ENCODE peak calls at places on chromosome 7, in six cellular contexts. G is chondrocyte, J is HFFc6, H is GM10248, I is B cell, U is upper lobe of left lung. O is an unnamed sample.

GRCh38 chr7:141558544-141559183 is 7.5 kb downstream of the AGK start:
- DNase-seq in G (no peak), J (peak; percentile 4), H (peak; percentile 30), I (no peak), U (no peak), O (no peak)

GRCh38 chr7:102331536-102332275 is 24.5 kb downstream of the SPDYE6 start:
- DNase-seq in G (no peak), J (no peak), H (peak; percentile 3), I (no peak), U (no peak), O (no peak)

GRCh38 chr7:67918158-67918557 is 921.5 kb downstream of the TYW1 start:
- DNase-seq in G (no peak), J (no peak), H (no peak), I (no peak), U (no peak), O (no peak)

GRCh38 chr7:47375121-47375551 is 206.8 kb downstream of the TNS3 start:
- DNase-seq in G (no peak), J (peak; percentile 40), H (no peak), I (no peak), U (no peak), O (no peak)

GRCh38 chr7:104978460-104978859 is 35.5 kb upstream of the KMT2E start:
- DNase-seq in G (no peak), J (no peak), H (no peak), I (no peak), U (peak; percentile 41), O (no peak)

GRCh38 chr7:104106106-104106505 is 101.7 kb downstream of the ORC5 start:
- DNase-seq in G (no peak), J (peak; percentile 64), H (no peak), I (no peak), U (no peak), O (no peak)

GRCh38 chr7:1681581-1681980 is 11.5 kb downstream of the ELFN1 start:
- DNase-seq in G (peak; percentile 47), J (no peak), H (peak; percentile 8), I (no peak), U (peak; percentile 1), O (no peak)

GRCh38 chr7:69749994-69750393 is 151.7 kb downstream of the AUTS2 start:
- DNase-seq in G (no peak), J (no peak), H (no peak), I (no peak), U (no peak), O (no peak)

GRCh38 chr7:135251502-135252327 is 18.1 kb downstream of the STRA8 start:
- DNase-seq in G (no peak), J (no peak), H (no peak), I (no peak), U (no peak), O (no peak)

GRCh38 chr7:126803060-126803665 is 449.6 kb downstream of the GRM8 start:
- DNase-seq in G (no peak), J (peak; percentile 67), H (peak; percentile 59), I (peak; percentile 33), U (peak; percentile 28), O (peak; percentile 50)

GRCh38 chr7:127946081-127946480 is 85.2 kb downstream of the LRRC4 start:
- DNase-seq in G (no peak), J (no peak), H (no peak), I (no peak), U (no peak), O (no peak)

GRCh38 chr7:716212-716611 is 10.3 kb upstream of the DNAAF5 start:
- DNase-seq in G (no peak), J (no peak), H (no peak), I (no peak), U (no peak), O (no peak)

GRCh38 chr7:111274882-111275281 is 184.0 kb downstream of the LRRN3 start:
- DNase-seq in G (no peak), J (no peak), H (no peak), I (no peak), U (no peak), O (no peak)

GRCh38 chr7:44491229-44491628 is 771 bp upstream of the NUDCD3 start:
- DNase-seq in G (no peak), J (no peak), H (no peak), I (no peak), U (no peak), O (no peak)

GRCh38 chr7:101066141-101066857 is 19.0 kb upstream of the TRIM56 start:
- DNase-seq in G (peak; percentile 43), J (no peak), H (no peak), I (no peak), U (no peak), O (no peak)

GRCh38 chr7:149188213-149188612 is 7.1 kb upstream of the ZNF282 start:
- DNase-seq in G (no peak), J (no peak), H (no peak), I (no peak), U (no peak), O (no peak)

GRCh38 chr7:111089822-111090426 is 1.0 kb upstream of the LRRN3 start:
- DNase-seq in G (no peak), J (peak; percentile 40), H (peak; percentile 20), I (no peak), U (no peak), O (no peak)

GRCh38 chr7:25886387-25887240 is 265.4 kb upstream of the NFE2L3 start:
- DNase-seq in G (no peak), J (no peak), H (peak; percentile 19), I (no peak), U (no peak), O (no peak)

GRCh38 chr7:4343272-4344000 is 338.7 kb upstream of the FOXK1 start:
- DNase-seq in G (no peak), J (no peak), H (no peak), I (no peak), U (no peak), O (no peak)

GRCh38 chr7:80372415-80372814 is 139.4 kb downstream of the GNAT3 start:
- DNase-seq in G (no peak), J (peak; percentile 67), H (no peak), I (no peak), U (no peak), O (no peak)

GRCh38 chr7:157568785-157569584 is 232.2 kb downstream of the DNAJB6 start:
- DNase-seq in G (peak; percentile 81), J (peak; percentile 11), H (peak; percentile 39), I (peak; percentile 62), U (peak; percentile 53), O (peak; percentile 62)

GRCh38 chr7:46747869-46748576 is 827.0 kb upstream of the IGFBP3 start:
- DNase-seq in G (no peak), J (no peak), H (no peak), I (no peak), U (no peak), O (no peak)

GRCh38 chr7:102944241-102944640 is 31.4 kb downstream of the LRRC17 start:
- DNase-seq in G (no peak), J (no peak), H (no peak), I (no peak), U (no peak), O (no peak)

GRCh38 chr7:37988721-37989650 is 68.5 kb downstream of the EPDR1 start:
- DNase-seq in G (no peak), J (no peak), H (no peak), I (no peak), U (no peak), O (no peak)

DNA sequence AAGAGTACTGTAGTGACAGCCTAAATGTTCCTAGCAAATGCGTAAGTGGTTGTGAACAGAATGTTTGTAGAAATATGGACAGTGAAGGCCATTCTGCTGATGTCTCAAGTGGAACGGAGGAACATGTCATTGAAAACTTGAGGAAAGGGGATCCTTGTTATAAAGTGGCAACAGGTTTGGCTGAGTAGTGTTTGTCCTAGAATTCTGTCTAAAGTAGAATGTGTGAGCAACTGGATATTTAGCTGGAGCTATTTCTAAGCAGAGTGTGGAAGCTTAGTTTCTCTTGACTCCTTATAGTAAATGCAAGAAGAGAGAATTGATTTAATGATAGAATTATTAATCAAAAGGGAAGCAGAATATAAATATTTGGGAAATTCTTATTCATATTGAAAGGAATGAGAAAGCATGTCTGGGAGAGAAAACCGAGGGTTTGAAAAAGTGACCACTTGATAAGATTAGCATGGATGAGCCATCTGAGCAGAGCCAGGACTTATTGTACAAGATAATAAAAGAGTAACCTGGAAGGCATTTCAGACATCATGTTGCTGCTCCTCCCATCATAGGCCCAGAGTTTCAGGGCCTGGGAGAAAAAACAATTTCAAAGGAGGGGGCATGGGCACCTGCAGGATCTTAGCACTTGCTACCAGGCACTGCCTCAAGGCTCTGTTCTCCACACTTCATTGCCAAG is 276.1 kb downstream of the BMPER start:
- DNase-seq in G (no peak), J (no peak), H (no peak), I (no peak), U (no peak), O (no peak)
- TF ChIP-seq CTCF in G (no peak), J (no peak), H (no peak), I (no peak), U (no peak), O (no peak)

DNA sequence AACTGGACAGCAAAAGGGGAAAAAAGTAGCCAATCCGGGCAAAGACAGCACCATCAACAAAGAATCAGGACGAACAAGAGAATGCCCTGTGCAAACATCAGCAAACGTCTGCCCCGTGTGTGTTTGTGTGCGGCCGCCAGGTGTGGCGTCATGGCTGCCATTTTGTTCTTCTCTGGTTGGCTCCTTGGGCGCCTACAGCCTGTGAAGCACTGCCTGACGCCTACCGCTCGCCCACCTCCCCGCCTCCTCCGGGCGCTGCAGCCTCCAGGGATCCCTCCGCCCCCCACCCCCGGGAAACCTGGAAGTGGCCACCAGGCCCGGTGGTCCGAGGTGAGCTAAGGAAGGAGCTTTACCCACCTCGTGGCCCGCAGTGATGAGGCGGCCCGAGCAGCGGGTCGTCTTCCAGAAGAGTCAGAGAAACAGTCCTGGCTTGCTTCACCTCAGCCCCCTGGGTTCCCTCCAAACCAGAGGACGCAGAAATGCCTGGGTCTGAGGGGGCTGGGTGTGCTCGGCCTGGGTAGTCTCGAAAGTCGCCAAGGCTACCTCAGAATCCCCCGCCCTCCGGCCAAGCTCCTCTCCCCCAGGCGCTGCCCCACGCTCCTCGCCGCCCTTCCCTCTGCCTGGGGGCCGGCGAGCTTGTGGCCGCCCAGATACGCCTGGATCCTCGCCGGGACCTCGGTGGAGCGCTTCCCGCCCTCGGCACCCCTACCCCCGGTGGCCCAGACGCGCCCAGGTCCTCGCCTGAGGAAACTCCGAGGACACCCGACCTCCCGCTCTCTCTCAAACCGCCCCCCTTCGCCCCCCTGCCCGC is 61.8 kb upstream of the IL6 start:
- DNase-seq in G (no peak), J (no peak), H (no peak), I (no peak), U (no peak), O (no peak)
- TF ChIP-seq CTCF in G (no peak), J (no peak), H (no peak), I (no peak), U (no peak), O (no peak)

DNA sequence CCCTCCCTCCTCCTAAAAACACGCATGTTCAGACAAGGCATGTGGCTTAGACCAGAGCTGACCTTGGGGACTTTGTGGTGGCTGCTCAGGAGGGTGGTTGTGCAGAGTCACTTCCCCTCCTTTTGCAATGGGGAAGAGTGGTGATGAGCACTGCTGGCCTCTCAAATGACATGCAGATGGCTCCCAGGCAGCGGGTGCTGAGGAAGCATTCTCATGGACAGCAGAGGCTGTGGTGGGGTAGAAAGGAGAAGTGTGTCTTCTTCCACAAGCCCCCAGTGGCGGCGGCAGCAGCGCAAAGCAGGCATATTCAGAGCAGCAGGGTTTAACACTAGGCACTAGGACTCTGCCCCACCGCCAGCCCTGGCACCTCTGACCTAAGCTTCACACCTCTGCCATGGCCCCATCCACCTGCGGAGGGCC is 105.9 kb upstream of the ANLN start:
- DNase-seq in G (no peak), J (no peak), H (peak; percentile 65), I (peak; percentile 68), U (peak; percentile 90), O (no peak)
- TF ChIP-seq CTCF in G (no peak), J (no peak), H (no peak), I (no peak), U (no peak), O (no peak)

GRCh38 chr7:12062062-12062461 is 149.0 kb upstream of the TMEM106B start:
- DNase-seq in G (no peak), J (no peak), H (no peak), I (no peak), U (no peak), O (no peak)
- TF ChIP-seq CTCF in G (peak; percentile 41), J (peak; percentile 10), H (peak; percentile 21), I (no peak), U (no peak), O (peak; percentile 51)

O was measured in neural crest cell.